ENCODE peak calls at places on chromosomes 6 and 20, in six cellular contexts. M is HS-5; Y is NT2/D1; D is kidney glomerular epithelial cell; B is upper lobe of right lung; O is activated CD8-positive, alpha-beta memory T cell treated with anti-CD3 and anti-CD28 coated beads for 4 hours. X is an unnamed sample.
A peak's percentile ranks its signal among the peaks of the same experiment; 100 is the strongest.

GRCh38 chr6:29680416-29680815 is 536 bp downstream of the ZFP57 start:
- DNase-seq in D (no peak), M (no peak), Y (no peak), O (no peak), B (no peak), X (peak; percentile 54)

GRCh38 chr6:17417817-17418216 is 24.4 kb downstream of the CAP2 start:
- DNase-seq in Y (peak; percentile 81), O (no peak), B (no peak), D (peak; percentile 97), M (peak; percentile 87), X (no peak)

GRCh38 chr20:18279231-18279630 is 9.1 kb upstream of the ZNF133 start:
- DNase-seq in D (no peak), O (no peak), Y (no peak), M (no peak), B (no peak), X (no peak)

GRCh38 chr6:41894366-41895299 is 542 bp downstream of the USP49 start:
- DNase-seq in M (no peak), B (no peak), D (no peak), Y (peak; percentile 36), O (no peak), X (peak; percentile 29)

GRCh38 chr20:1809121-1809520 is 86.1 kb upstream of the SIRPA start:
- DNase-seq in Y (no peak), B (no peak), M (peak; percentile 88), D (peak; percentile 95), O (no peak), X (no peak)

GRCh38 chr6:117919775-117920492 is 12.9 kb downstream of the SLC35F1 start:
- DNase-seq in B (peak; percentile 69), D (no peak), Y (peak; percentile 47), O (no peak), M (no peak), X (no peak)

GRCh38 chr6:16386056-16386455 is 147.7 kb downstream of the GMPR start:
- DNase-seq in B (no peak), Y (no peak), D (no peak), O (no peak), M (no peak), X (no peak)

GRCh38 chr6:27889628-27890315 is 22.4 kb downstream of the OR2B2 start:
- DNase-seq in M (peak; percentile 13), B (no peak), O (no peak), Y (no peak), D (no peak), X (no peak)

GRCh38 chr20:1160496-1160895 is 24.3 kb downstream of the TMEM74B start:
- DNase-seq in O (no peak), D (no peak), Y (no peak), B (no peak), M (no peak), X (no peak)

GRCh38 chr20:62143976-62144825 is 632 bp downstream of the SS18L1 start:
- DNase-seq in B (peak; percentile 86), D (no peak), Y (no peak), O (peak; percentile 32), M (no peak), X (peak; percentile 69)

GRCh38 chr6:136728033-136728939 is 64.0 kb downstream of the MAP3K5 start:
- DNase-seq in O (no peak), M (peak; percentile 3), Y (no peak), D (no peak), B (no peak), X (no peak)

GRCh38 chr20:22511943-22512910 is 72.1 kb downstream of the FOXA2 start:
- DNase-seq in D (no peak), B (peak; percentile 77), Y (no peak), M (peak; percentile 73), O (no peak), X (no peak)

GRCh38 chr6:161168281-161168891 is 105.5 kb downstream of the AGPAT4 start:
- DNase-seq in D (peak; percentile 94), Y (peak; percentile 49), M (peak; percentile 95), B (no peak), O (no peak), X (no peak)

GRCh38 chr6:82567621-82568020 is 204.0 kb downstream of the TPBG start:
- DNase-seq in D (no peak), B (no peak), O (no peak), Y (no peak), M (no peak), X (no peak)

GRCh38 chr6:151723152-151723551 is 84.3 kb upstream of the ESR1 start:
- DNase-seq in Y (no peak), B (no peak), M (no peak), O (no peak), D (no peak), X (no peak)

GRCh38 chr6:7050911-7051779 is 56.6 kb upstream of the RREB1 start:
- DNase-seq in M (peak; percentile 44), Y (no peak), B (peak; percentile 84), O (no peak), D (peak; percentile 91), X (peak; percentile 55)

GRCh38 chr6:115545410-115545986 is 515.2 kb downstream of the FRK start:
- DNase-seq in Y (peak; percentile 25), D (no peak), M (no peak), O (no peak), B (no peak), X (no peak)

GRCh38 chr6:37860226-37860839 is 40.8 kb downstream of the ZFAND3 start:
- DNase-seq in D (no peak), M (peak; percentile 40), O (no peak), B (no peak), Y (peak; percentile 1), X (no peak)

GRCh38 chr6:51675551-51676275 is 411.7 kb downstream of the PKHD1 start:
- DNase-seq in D (no peak), Y (no peak), M (no peak), B (no peak), O (no peak), X (no peak)

GRCh38 chr6:107657755-107658461 is 166.2 kb downstream of the SCML4 start:
- DNase-seq in O (peak; percentile 19), D (peak; percentile 12), M (no peak), Y (no peak), B (peak; percentile 79), X (peak; percentile 72)

GRCh38 chr20:35339007-35339406 is 46.8 kb upstream of the FAM83C start:
- DNase-seq in M (peak; percentile 91), B (no peak), O (no peak), D (peak; percentile 82), Y (no peak), X (no peak)

GRCh38 chr20:24950128-24950835 is 1.2 kb downstream of the CST7 start:
- DNase-seq in Y (no peak), M (no peak), B (peak; percentile 61), D (no peak), O (no peak), X (no peak)

GRCh38 chr6:112044856-112045255 is 9.0 kb upstream of the CCN6 start:
- DNase-seq in O (no peak), D (peak; percentile 95), M (peak; percentile 51), B (no peak), Y (no peak), X (no peak)

GRCh38 chr6:145904391-145904790 is 59.8 kb downstream of the SHPRH start:
- DNase-seq in Y (no peak), O (no peak), D (no peak), M (no peak), B (no peak), X (no peak)

GRCh38 chr6:161963634-161964244 is 689.9 kb upstream of the AGPAT4 start:
- DNase-seq in Y (peak; percentile 20), D (no peak), M (no peak), B (no peak), O (no peak), X (no peak)

GRCh38 chr6:169803291-169803811 is 51.9 kb downstream of the ERMARD start:
- DNase-seq in M (no peak), Y (no peak), O (no peak), D (peak; percentile 63), B (no peak), X (peak; percentile 47)